ENCODE peak calls at places on chromosomes 2 and 18, in eight cellular contexts. Q, D, E, T, Z, J, F and I are unnamed samples.

GRCh38 chr18:24497052-24497754 is 36.8 kb downstream of the HRH4 start:
- DNase-seq in Z (no peak), Q (no peak), E (peak), F (no peak), J (peak), D (no peak), T (no peak), I (no peak)

GRCh38 chr2:215751200-215751910 is 262.0 kb downstream of the MREG start:
- DNase-seq in J (peak), E (peak), Z (no peak), Q (no peak), D (no peak), F (peak), T (no peak), I (no peak)

GRCh38 chr2:240157147-240157470 is 16.7 kb upstream of the OTOS start:
- DNase-seq in J (no peak), D (no peak), Z (no peak), Q (no peak), E (no peak), T (no peak), F (no peak), I (no peak)

GRCh38 chr2:26305575-26305974 is 40.4 kb upstream of the SELENOI start:
- DNase-seq in T (no peak), E (no peak), J (no peak), F (no peak), D (no peak), Q (no peak), Z (no peak), I (no peak)

GRCh38 chr2:168139791-168140190 is 107.6 kb downstream of the STK39 start:
- DNase-seq in T (no peak), E (no peak), F (no peak), J (no peak), Q (no peak), Z (no peak), D (no peak), I (no peak)

GRCh38 chr2:108927936-108928659 is 60.9 kb downstream of the EDAR start:
- DNase-seq in F (peak), T (peak), J (peak), E (peak), Q (peak), D (peak), Z (peak), I (peak)

GRCh38 chr2:188440849-188441248 is 149.2 kb downstream of the GULP1 start:
- DNase-seq in Q (no peak), Z (no peak), D (no peak), F (no peak), T (no peak), J (no peak), E (no peak), I (no peak)

GRCh38 chr2:177392373-177393246 is at the start of gene AGPS:
- DNase-seq in J (peak), Z (peak), T (peak), Q (peak), D (peak), E (peak), F (peak), I (peak)

GRCh38 chr2:123453772-123454171 is 571.3 kb upstream of the CNTNAP5 start:
- DNase-seq in E (no peak), F (no peak), J (no peak), D (no peak), Z (no peak), T (no peak), Q (no peak), I (no peak)

GRCh38 chr2:166665991-166666940 is 172.2 kb upstream of the SCN7A start:
- DNase-seq in F (no peak), J (peak), Z (no peak), T (no peak), Q (no peak), D (no peak), E (peak), I (no peak)

GRCh38 chr2:23698733-23699391 is 228.1 kb downstream of the ATAD2B start:
- DNase-seq in Z (no peak), J (no peak), T (no peak), D (no peak), E (peak), Q (no peak), F (no peak), I (no peak)

GRCh38 chr2:227817940-227818568 is 4.4 kb downstream of the CCL20 start:
- DNase-seq in F (peak), Z (no peak), J (peak), T (peak), E (peak), Q (peak), D (peak), I (peak)

GRCh38 chr2:29517421-29517820 is 402.2 kb downstream of the CLIP4 start:
- DNase-seq in T (no peak), Q (no peak), Z (no peak), J (no peak), D (no peak), E (no peak), F (no peak), I (no peak)